ENCODE peak calls at places on chromosomes 11 and 22, in four cellular contexts. O is CD4-positive, alpha-beta memory T cell; R is retina; A is T-helper 2 cell. C is an unnamed sample.

GRCh38 chr22:49657275-49657973 is 170.2 kb downstream of the BRD1 start:
- DNase-seq in R (no peak), O (peak; percentile 80), A (peak; percentile 57), C (no peak)

GRCh38 chr11:8227156-8228152 is 36.2 kb downstream of the LMO1 start:
- DNase-seq in A (no peak), O (no peak), R (no peak), C (no peak)

GRCh38 chr22:25281675-25282345 is 62.4 kb downstream of the CRYBB2 start:
- DNase-seq in R (peak; percentile 50), O (no peak), A (no peak), C (peak; percentile 1)

GRCh38 chr11:75270896-75271415 is 30.4 kb downstream of the TPBGL start:
- DNase-seq in R (no peak), A (no peak), O (peak; percentile 32), C (no peak)

GRCh38 chr11:58616594-58616993 is 5.9 kb upstream of the CNTF start:
- DNase-seq in A (no peak), R (no peak), O (no peak), C (no peak)

GRCh38 chr11:9943346-9944110 is 279.7 kb downstream of the SWAP70 start:
- DNase-seq in A (no peak), R (no peak), O (no peak), C (no peak)

GRCh38 chr11:6298605-6299004 is 21.7 kb downstream of the CAVIN3 start:
- DNase-seq in A (no peak), O (no peak), R (no peak), C (peak; percentile 43)

GRCh38 chr11:131430466-131431176 is 60.2 kb downstream of the NTM start:
- DNase-seq in R (no peak), A (no peak), O (no peak), C (no peak)

GRCh38 chr22:33247758-33248157 is 189.6 kb upstream of the SYN3 start:
- DNase-seq in A (no peak), R (no peak), O (no peak), C (no peak)

GRCh38 chr22:42294034-42294985 is 23.9 kb upstream of the TCF20 start:
- DNase-seq in A (peak; percentile 18), O (peak; percentile 51), R (peak; percentile 72), C (peak; percentile 94)

GRCh38 chr11:80297808-80298460 is 857.1 kb upstream of the TENM4 start:
- DNase-seq in R (no peak), O (no peak), A (no peak), C (no peak)

GRCh38 chr11:57458060-57458409 is 2.3 kb upstream of the RTN4RL2 start:
- DNase-seq in R (peak; percentile 19), A (no peak), O (peak; percentile 9), C (no peak)

GRCh38 chr22:46025973-46026906 is 49.3 kb upstream of the WNT7B start:
- DNase-seq in O (no peak), R (peak; percentile 20), A (no peak), C (no peak)

GRCh38 chr22:20165421-20165820 is 14.6 kb upstream of the CCDC188 start:
- DNase-seq in R (no peak), O (no peak), A (no peak), C (no peak)

GRCh38 chr11:44885065-44885777 is 65.5 kb downstream of the TP53I11 start:
- DNase-seq in O (no peak), R (no peak), A (no peak), C (peak; percentile 92)

GRCh38 chr11:126414615-126415014 is 59.1 kb downstream of the ST3GAL4 start:
- DNase-seq in O (no peak), R (no peak), A (no peak), C (no peak)

C was measured in left kidney.